ENCODE peak calls at places on chromosome 3, in six cellular contexts. V, Z, L, P, O and U are unnamed samples.

GRCh38 chr3:132222868-132223538 is 94.2 kb upstream of the ACP3 start:
- DNase-seq in V (no peak), Z (no peak), L (no peak), P (peak), O (peak), U (no peak)

GRCh38 chr3:42749025-42749752 is 23.9 kb downstream of the CCDC13 start:
- DNase-seq in V (no peak), Z (no peak), L (no peak), P (no peak), O (no peak), U (no peak)

GRCh38 chr3:69095636-69096035 is 10.9 kb downstream of the ARL6IP5 start:
- DNase-seq in V (no peak), Z (no peak), L (no peak), P (no peak), O (no peak), U (no peak)

GRCh38 chr3:13932578-13933295 is 52.9 kb upstream of the WNT7A start:
- DNase-seq in V (peak), Z (no peak), L (no peak), P (peak), O (peak), U (no peak)

GRCh38 chr3:71421820-71422566 is 161.5 kb downstream of the FOXP1 start:
- DNase-seq in V (no peak), Z (no peak), L (no peak), P (no peak), O (no peak), U (peak)

GRCh38 chr3:128060473-128061381 is 8.5 kb downstream of the SEC61A1 start:
- DNase-seq in V (no peak), Z (no peak), L (peak), P (no peak), O (peak), U (no peak)

GRCh38 chr3:172125053-172125452 is 85.7 kb downstream of the FNDC3B start:
- DNase-seq in V (peak), Z (no peak), L (no peak), P (no peak), O (peak), U (no peak)

GRCh38 chr3:135539854-135540253 is 425.7 kb upstream of the PPP2R3A start:
- DNase-seq in V (no peak), Z (no peak), L (no peak), P (no peak), O (no peak), U (no peak)

GRCh38 chr3:169112153-169112892 is 551.2 kb downstream of the MECOM start:
- DNase-seq in V (no peak), Z (no peak), L (peak), P (no peak), O (peak), U (no peak)

GRCh38 chr3:102510663-102511062 is 75.8 kb downstream of the ZPLD1 start:
- DNase-seq in V (no peak), Z (no peak), L (no peak), P (no peak), O (peak), U (no peak)

GRCh38 chr3:46546896-46547440 is 19.1 kb downstream of the LRRC2 start:
- DNase-seq in V (no peak), Z (no peak), L (no peak), P (no peak), O (no peak), U (no peak)

GRCh38 chr3:143795849-143796248 is 52.4 kb downstream of the SLC9A9 start:
- DNase-seq in V (no peak), Z (no peak), L (no peak), P (no peak), O (no peak), U (no peak)

GRCh38 chr3:124951511-124952390 is 17.2 kb upstream of the MUC13 start:
- DNase-seq in V (no peak), Z (no peak), L (peak), P (no peak), O (peak), U (no peak)

GRCh38 chr3:53530205-53530604 is 35.8 kb downstream of the CACNA1D start:
- DNase-seq in V (no peak), Z (no peak), L (no peak), P (no peak), O (no peak), U (no peak)

GRCh38 chr3:101854608-101855304 is 5.4 kb downstream of the NFKBIZ start:
- DNase-seq in V (no peak), Z (no peak), L (no peak), P (no peak), O (no peak), U (no peak)

GRCh38 chr3:41961061-41961749 is 698 bp downstream of the ULK4 start:
- DNase-seq in V (peak), Z (peak), L (peak), P (peak), O (peak), U (no peak)

GRCh38 chr3:30083315-30083714 is 523.1 kb upstream of the TGFBR2 start:
- DNase-seq in V (no peak), Z (no peak), L (no peak), P (no peak), O (no peak), U (no peak)